ENCODE peak calls at places on chromosomes 4 and X, in six cellular contexts. One of them, this sample, is unnamed.

GRCh38 chr4:87965501-87965975 is 10.0 kb upstream of the SPP1 start:
- DNase-seq in A549: no peak
- DNase-seq in breast epithelium: no peak
- DNase-seq in esophagus squamous epithelium: no peak
- DNase-seq in adrenal gland: no peak
- DNase-seq in tibial nerve: no peak
- DNase-seq in this sample: no peak

GRCh38 chrX:65667503-65668355 is at the start of gene MSN:
- DNase-seq in A549: peak
- DNase-seq in breast epithelium: peak
- DNase-seq in esophagus squamous epithelium: no peak
- DNase-seq in adrenal gland: peak
- DNase-seq in tibial nerve: peak
- DNase-seq in this sample: peak

GRCh38 chrX:140572724-140573123 is 67.9 kb upstream of the SOX3 start:
- DNase-seq in A549: peak
- DNase-seq in breast epithelium: no peak
- DNase-seq in esophagus squamous epithelium: no peak
- DNase-seq in adrenal gland: peak
- DNase-seq in tibial nerve: no peak
- DNase-seq in this sample: no peak

GRCh38 chr4:112279025-112279881 is 6.5 kb downstream of the TIFA start:
- DNase-seq in A549: no peak
- DNase-seq in breast epithelium: no peak
- DNase-seq in esophagus squamous epithelium: no peak
- DNase-seq in adrenal gland: no peak
- DNase-seq in tibial nerve: no peak
- DNase-seq in this sample: no peak

GRCh38 chr4:74758521-74758920 is 35.8 kb downstream of the BTC start:
- DNase-seq in A549: no peak
- DNase-seq in breast epithelium: no peak
- DNase-seq in esophagus squamous epithelium: no peak
- DNase-seq in adrenal gland: no peak
- DNase-seq in tibial nerve: no peak
- DNase-seq in this sample: no peak

GRCh38 chr4:30720021-30720655 is at the start of gene PCDH7:
- DNase-seq in A549: peak
- DNase-seq in breast epithelium: no peak
- DNase-seq in esophagus squamous epithelium: no peak
- DNase-seq in adrenal gland: no peak
- DNase-seq in tibial nerve: no peak
- DNase-seq in this sample: no peak

GRCh38 chrX:78517124-78517523 is 142.0 kb downstream of the RTL3 start:
- DNase-seq in A549: no peak
- DNase-seq in breast epithelium: no peak
- DNase-seq in esophagus squamous epithelium: no peak
- DNase-seq in adrenal gland: no peak
- DNase-seq in tibial nerve: no peak
- DNase-seq in this sample: no peak

GRCh38 chr4:4693258-4693657 is 151.4 kb upstream of the STX18 start:
- DNase-seq in A549: no peak
- DNase-seq in breast epithelium: no peak
- DNase-seq in esophagus squamous epithelium: no peak
- DNase-seq in adrenal gland: no peak
- DNase-seq in tibial nerve: no peak
- DNase-seq in this sample: no peak

GRCh38 chrX:110341189-110342035 is 17.2 kb upstream of the RTL9 start:
- DNase-seq in A549: no peak
- DNase-seq in breast epithelium: no peak
- DNase-seq in esophagus squamous epithelium: no peak
- DNase-seq in adrenal gland: no peak
- DNase-seq in tibial nerve: no peak
- DNase-seq in this sample: no peak

GRCh38 chrX:11435568-11435967 is 142.4 kb downstream of the AMELX start:
- DNase-seq in A549: no peak
- DNase-seq in breast epithelium: no peak
- DNase-seq in esophagus squamous epithelium: no peak
- DNase-seq in adrenal gland: no peak
- DNase-seq in tibial nerve: no peak
- DNase-seq in this sample: no peak

GRCh38 chr4:123613586-123614344 is 217.2 kb downstream of the SPRY1 start:
- DNase-seq in A549: no peak
- DNase-seq in breast epithelium: no peak
- DNase-seq in esophagus squamous epithelium: no peak
- DNase-seq in adrenal gland: no peak
- DNase-seq in tibial nerve: no peak
- DNase-seq in this sample: no peak

GRCh38 chrX:10286195-10286594 is 129.4 kb downstream of the CLCN4 start:
- DNase-seq in A549: no peak
- DNase-seq in breast epithelium: no peak
- DNase-seq in esophagus squamous epithelium: no peak
- DNase-seq in adrenal gland: no peak
- DNase-seq in tibial nerve: no peak
- DNase-seq in this sample: no peak

GRCh38 chrX:69082753-69083150 is 82.5 kb downstream of the PJA1 start:
- DNase-seq in A549: no peak
- DNase-seq in breast epithelium: no peak
- DNase-seq in esophagus squamous epithelium: no peak
- DNase-seq in adrenal gland: no peak
- DNase-seq in tibial nerve: no peak
- DNase-seq in this sample: no peak

GRCh38 chrX:16804923-16805464 is 18.7 kb downstream of the TXLNG start:
- DNase-seq in A549: no peak
- DNase-seq in breast epithelium: no peak
- DNase-seq in esophagus squamous epithelium: no peak
- DNase-seq in adrenal gland: no peak
- DNase-seq in tibial nerve: no peak
- DNase-seq in this sample: no peak

GRCh38 chrX:16807976-16808542 is 21.8 kb downstream of the TXLNG start:
- DNase-seq in A549: peak
- DNase-seq in breast epithelium: no peak
- DNase-seq in esophagus squamous epithelium: no peak
- DNase-seq in adrenal gland: no peak
- DNase-seq in tibial nerve: no peak
- DNase-seq in this sample: no peak

GRCh38 chrX:16807548-16807947 is 21.3 kb downstream of the TXLNG start:
- DNase-seq in A549: no peak
- DNase-seq in breast epithelium: no peak
- DNase-seq in esophagus squamous epithelium: no peak
- DNase-seq in adrenal gland: no peak
- DNase-seq in tibial nerve: no peak
- DNase-seq in this sample: no peak
- H3K27ac ChIP-seq in A549: no peak
- H3K27ac ChIP-seq in breast epithelium: peak
- H3K27ac ChIP-seq in esophagus squamous epithelium: no peak
- H3K27ac ChIP-seq in adrenal gland: peak
- H3K27ac ChIP-seq in tibial nerve: peak
- H3K27ac ChIP-seq in this sample: no peak

GRCh38 chrX:154021131-154021611 is 1.5 kb upstream of the IRAK1 start:
- DNase-seq in A549: no peak
- DNase-seq in breast epithelium: no peak
- DNase-seq in esophagus squamous epithelium: no peak
- DNase-seq in adrenal gland: peak
- DNase-seq in tibial nerve: no peak
- DNase-seq in this sample: no peak

GRCh38 chrX:154019061-154019621 is 561 bp downstream of the IRAK1 start:
- DNase-seq in A549: no peak
- DNase-seq in breast epithelium: no peak
- DNase-seq in esophagus squamous epithelium: no peak
- DNase-seq in adrenal gland: no peak
- DNase-seq in tibial nerve: no peak
- DNase-seq in this sample: no peak

GRCh38 chrX:154018518-154019060 is 1.1 kb downstream of the IRAK1 start:
- DNase-seq in A549: no peak
- DNase-seq in breast epithelium: no peak
- DNase-seq in esophagus squamous epithelium: no peak
- DNase-seq in adrenal gland: no peak
- DNase-seq in tibial nerve: no peak
- DNase-seq in this sample: no peak

GRCh38 chrX:154020500-154021115 is 906 bp upstream of the IRAK1 start:
- DNase-seq in A549: no peak
- DNase-seq in breast epithelium: no peak
- DNase-seq in esophagus squamous epithelium: no peak
- DNase-seq in adrenal gland: no peak
- DNase-seq in tibial nerve: no peak
- DNase-seq in this sample: no peak

GRCh38 chrX:154019633-154020499 is at the start of gene IRAK1:
- DNase-seq in A549: peak
- DNase-seq in breast epithelium: no peak
- DNase-seq in esophagus squamous epithelium: no peak
- DNase-seq in adrenal gland: peak
- DNase-seq in tibial nerve: peak
- DNase-seq in this sample: peak
- TF ChIP-seq POLR2A in A549: peak
- TF ChIP-seq POLR2A in breast epithelium: no peak
- TF ChIP-seq POLR2A in esophagus squamous epithelium: peak
- TF ChIP-seq POLR2A in adrenal gland: peak
- TF ChIP-seq POLR2A in tibial nerve: peak
- TF ChIP-seq POLR2A in this sample: peak

DNA sequence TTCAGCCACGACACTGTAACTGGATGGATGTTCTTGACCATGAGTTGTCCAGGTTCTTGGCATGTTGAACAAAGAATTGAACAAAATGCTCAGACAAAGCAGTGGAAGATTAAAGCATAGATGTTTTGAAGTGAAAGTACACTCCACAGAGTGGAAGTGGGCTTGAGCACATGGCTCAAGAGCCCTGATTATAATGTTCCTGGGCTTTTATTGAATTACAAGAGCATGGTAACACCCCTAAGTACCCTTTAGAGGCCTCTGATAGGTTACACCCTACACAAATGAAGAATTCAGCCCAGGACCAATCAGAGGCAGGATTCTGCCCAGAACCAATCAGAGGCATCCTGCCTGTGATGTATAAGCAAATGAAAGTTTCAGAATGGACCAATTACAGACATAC is 33.5 kb downstream of the SLC10A6 start:
- DNase-seq in A549: no peak
- DNase-seq in breast epithelium: no peak
- DNase-seq in esophagus squamous epithelium: no peak
- DNase-seq in adrenal gland: no peak
- DNase-seq in tibial nerve: no peak
- DNase-seq in this sample: no peak
- H3K27ac ChIP-seq in A549: no peak
- H3K27ac ChIP-seq in breast epithelium: peak
- H3K27ac ChIP-seq in esophagus squamous epithelium: no peak
- H3K27ac ChIP-seq in adrenal gland: no peak
- H3K27ac ChIP-seq in tibial nerve: peak
- H3K27ac ChIP-seq in this sample: no peak

DNA sequence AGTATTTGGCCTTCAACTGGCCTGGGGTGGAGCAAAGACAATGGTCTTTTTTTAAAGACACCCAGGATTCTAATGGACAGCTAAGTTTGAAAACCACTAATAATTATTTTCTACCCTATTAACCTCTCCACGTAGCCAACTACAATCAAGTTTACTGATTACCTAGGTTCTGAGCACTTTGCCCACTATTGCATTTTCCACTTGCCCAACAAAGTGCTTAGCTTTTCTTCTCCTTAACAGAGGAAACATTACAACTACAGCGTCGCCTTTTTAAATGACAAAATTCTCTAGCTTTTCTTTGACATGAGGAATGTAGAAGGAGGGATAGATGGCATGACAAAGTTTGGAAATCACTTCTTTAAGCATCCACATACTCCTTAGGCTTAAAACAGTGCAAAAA is 2.0 kb downstream of the CHIC2 start:
- DNase-seq in A549: no peak
- DNase-seq in breast epithelium: no peak
- DNase-seq in esophagus squamous epithelium: no peak
- DNase-seq in adrenal gland: no peak
- DNase-seq in tibial nerve: no peak
- DNase-seq in this sample: no peak
- TF ChIP-seq POLR2A in A549: no peak
- TF ChIP-seq POLR2A in breast epithelium: no peak
- TF ChIP-seq POLR2A in esophagus squamous epithelium: no peak
- TF ChIP-seq POLR2A in adrenal gland: no peak
- TF ChIP-seq POLR2A in tibial nerve: no peak
- TF ChIP-seq POLR2A in this sample: no peak

DNA sequence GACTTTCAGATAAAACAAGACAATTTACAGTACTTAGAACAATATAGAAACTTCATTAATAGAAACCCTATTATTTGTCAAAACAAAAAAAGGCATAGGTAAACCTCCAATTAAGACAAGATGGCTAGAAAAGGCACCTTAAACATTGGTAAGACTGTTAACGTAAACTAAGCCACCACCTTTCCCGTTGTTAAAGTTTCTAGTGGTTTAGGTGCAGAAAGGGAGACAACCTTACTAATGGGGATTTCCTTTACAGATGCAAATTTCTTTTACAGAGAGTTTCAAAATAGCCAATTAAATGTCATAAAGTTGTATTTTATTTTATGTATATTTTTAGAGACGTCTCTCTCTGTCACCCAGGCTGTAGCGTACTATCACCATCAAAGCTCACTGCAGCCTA is 7.5 kb upstream of the NXF3 start:
- DNase-seq in A549: no peak
- DNase-seq in breast epithelium: no peak
- DNase-seq in esophagus squamous epithelium: no peak
- DNase-seq in adrenal gland: no peak
- DNase-seq in tibial nerve: no peak
- DNase-seq in this sample: no peak
- H3K27ac ChIP-seq in A549: no peak
- H3K27ac ChIP-seq in breast epithelium: no peak
- H3K27ac ChIP-seq in esophagus squamous epithelium: no peak
- H3K27ac ChIP-seq in adrenal gland: no peak
- H3K27ac ChIP-seq in tibial nerve: no peak
- H3K27ac ChIP-seq in this sample: no peak

DNA sequence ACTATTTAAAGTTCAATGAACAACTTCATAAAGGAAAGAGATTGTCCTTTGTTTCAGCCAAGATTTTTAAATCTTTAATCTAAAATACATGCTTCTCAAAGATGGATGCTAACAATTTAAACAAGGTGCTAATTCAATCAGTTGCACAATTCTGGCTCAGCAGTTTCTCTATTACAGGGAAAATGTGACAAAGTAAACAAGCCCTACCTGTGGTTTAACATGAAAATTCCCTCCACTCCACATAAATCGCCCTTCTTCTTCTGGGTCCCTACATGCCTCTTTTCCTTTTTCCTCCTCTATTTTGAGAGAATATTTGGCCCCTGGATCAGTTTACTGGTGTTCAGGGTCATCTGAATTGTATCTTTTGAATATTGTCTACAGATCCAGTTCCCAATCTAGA is 80.6 kb downstream of the FRYL start:
- DNase-seq in A549: no peak
- DNase-seq in breast epithelium: no peak
- DNase-seq in esophagus squamous epithelium: no peak
- DNase-seq in adrenal gland: no peak
- DNase-seq in tibial nerve: no peak
- DNase-seq in this sample: no peak
- TF ChIP-seq POLR2A in A549: no peak
- TF ChIP-seq POLR2A in breast epithelium: no peak
- TF ChIP-seq POLR2A in esophagus squamous epithelium: no peak
- TF ChIP-seq POLR2A in adrenal gland: no peak
- TF ChIP-seq POLR2A in tibial nerve: no peak
- TF ChIP-seq POLR2A in this sample: no peak

GRCh38 chrX:98523521-98523920 is 1639.8 kb downstream of the RPA4 start:
- DNase-seq in A549: no peak
- DNase-seq in breast epithelium: no peak
- DNase-seq in esophagus squamous epithelium: no peak
- DNase-seq in adrenal gland: no peak
- DNase-seq in tibial nerve: no peak
- DNase-seq in this sample: no peak

GRCh38 chrX:98523026-98523425 is 1639.3 kb downstream of the RPA4 start:
- DNase-seq in A549: no peak
- DNase-seq in breast epithelium: no peak
- DNase-seq in esophagus squamous epithelium: no peak
- DNase-seq in adrenal gland: no peak
- DNase-seq in tibial nerve: no peak
- DNase-seq in this sample: no peak
- H3K27ac ChIP-seq in A549: no peak
- H3K27ac ChIP-seq in breast epithelium: no peak
- H3K27ac ChIP-seq in esophagus squamous epithelium: no peak
- H3K27ac ChIP-seq in adrenal gland: no peak
- H3K27ac ChIP-seq in tibial nerve: no peak
- H3K27ac ChIP-seq in this sample: no peak

This sample was measured in Peyer's patch.